ENCODE peak calls at places on chromosome 11, in four cellular contexts. J is body of pancreas, Z is psoas muscle, A is HCT116. C is an unnamed sample.

GRCh38 chr11:83063073-83063754 is 8.5 kb downstream of the RAB30 start:
- ATAC-seq in J (peak), Z (peak), A (no peak), C (peak)

GRCh38 chr11:61550665-61551227 is 30.1 kb downstream of the SYT7 start:
- ATAC-seq in J (no peak), Z (no peak), A (no peak), C (no peak)

GRCh38 chr11:102666331-102666957 is 39.1 kb downstream of the MMP27 start:
- ATAC-seq in J (peak), Z (no peak), A (peak), C (peak)

GRCh38 chr11:120719348-120719747 is 207.8 kb downstream of the GRIK4 start:
- ATAC-seq in J (no peak), Z (no peak), A (no peak), C (no peak)

GRCh38 chr11:43376594-43376993 is 17.9 kb downstream of the TTC17 start:
- ATAC-seq in J (no peak), Z (peak), A (no peak), C (peak)

GRCh38 chr11:113778111-113778910 is 1.3 kb upstream of the CLDN25 start:
- ATAC-seq in J (peak), Z (peak), A (no peak), C (peak)

GRCh38 chr11:11349051-11349450 is 4.0 kb downstream of the CSNK2A3 start:
- ATAC-seq in J (no peak), Z (no peak), A (no peak), C (no peak)

GRCh38 chr11:15396778-15397177 is 282.1 kb downstream of the INSC start:
- ATAC-seq in J (no peak), Z (no peak), A (no peak), C (no peak)

GRCh38 chr11:70833554-70833953 is 418.8 kb downstream of the SHANK2 start:
- ATAC-seq in J (no peak), Z (no peak), A (no peak), C (no peak)

GRCh38 chr11:84902445-84902844 is 724.7 kb downstream of the DLG2 start:
- ATAC-seq in J (no peak), Z (no peak), A (no peak), C (no peak)

GRCh38 chr11:8346157-8346755 is 82.6 kb upstream of the LMO1 start:
- ATAC-seq in J (no peak), Z (no peak), A (no peak), C (no peak)

GRCh38 chr11:103529217-103529684 is 420.0 kb downstream of the DYNC2H1 start:
- ATAC-seq in J (no peak), Z (no peak), A (peak), C (peak)

GRCh38 chr11:86067230-86068137 is 1.4 kb downstream of the PICALM start:
- ATAC-seq in J (no peak), Z (no peak), A (no peak), C (no peak)

GRCh38 chr11:111500481-111500880 is 11.7 kb downstream of the BTG4 start:
- ATAC-seq in J (no peak), Z (no peak), A (no peak), C (peak)

GRCh38 chr11:34492806-34493414 is 20.7 kb downstream of the ELF5 start:
- ATAC-seq in J (peak), Z (peak), A (no peak), C (no peak)

GRCh38 chr11:65623852-65624616 is 8.5 kb downstream of the PCNX3 start:
- ATAC-seq in J (no peak), Z (no peak), A (no peak), C (no peak)

GRCh38 chr11:108985611-108986279 is 320.9 kb downstream of the DDX10 start:
- ATAC-seq in J (no peak), Z (no peak), A (no peak), C (no peak)

GRCh38 chr11:129315781-129316579 is 59.7 kb upstream of the BARX2 start:
- ATAC-seq in J (peak), Z (no peak), A (peak), C (peak)

GRCh38 chr11:70824590-70825300 is 426.4 kb downstream of the CTTN start:
- ATAC-seq in J (no peak), Z (no peak), A (no peak), C (no peak)

GRCh38 chr11:111725621-111726020 is 40.6 kb downstream of the PPP2R1B start:
- ATAC-seq in J (no peak), Z (peak), A (no peak), C (no peak)

GRCh38 chr11:17142450-17142849 is 65.0 kb upstream of the RPS13 start:
- ATAC-seq in J (no peak), Z (no peak), A (no peak), C (no peak)

GRCh38 chr11:38718049-38718448 is 2120.0 kb upstream of the RAG2 start:
- ATAC-seq in J (no peak), Z (no peak), A (no peak), C (no peak)

GRCh38 chr11:2369320-2369719 is 7.8 kb upstream of the CD81 start:
- ATAC-seq in J (no peak), Z (no peak), A (no peak), C (no peak)

GRCh38 chr11:134531331-134532135 is 119.5 kb upstream of the B3GAT1 start:
- ATAC-seq in J (no peak), Z (no peak), A (no peak), C (no peak)

C was measured in esophagus mucosa.